ENCODE peak calls at places on chromosomes 4 and X, in ten cellular contexts. Y is pancreas, T is endothelial cell of umbilical vein, Z is gastrocnemius medialis, B is OCI-LY7, R is transverse colon, C is HepG2, F is prostate gland, O is mammary epithelial cell, G is left lung. V is an unnamed sample.

GRCh38 chr4:158782539-158783360 is 13.9 kb downstream of the FNIP2 start:
- DNase-seq in R (no peak), T (peak), F (peak), Z (no peak), C (peak), Y (no peak), O (peak), G (no peak), B (no peak), V (no peak)

GRCh38 chrX:16826207-16826606 is 39.9 kb downstream of the TXLNG start:
- DNase-seq in R (no peak), B (peak), Y (no peak), F (no peak), C (peak), O (peak), Z (no peak), T (peak), G (no peak), V (no peak)

GRCh38 chrX:11244641-11245040 is 48.6 kb upstream of the AMELX start:
- DNase-seq in G (no peak), R (no peak), T (no peak), B (no peak), F (peak), C (no peak), Z (peak), O (peak), Y (no peak), V (no peak)

GRCh38 chr4:183099537-183100297 is 660 bp downstream of the WWC2 start:
- DNase-seq in G (peak), R (no peak), O (peak), Z (no peak), T (peak), C (peak), Y (peak), B (no peak), F (peak), V (peak)

GRCh38 chr4:78079701-78080430 is 22.7 kb downstream of the FRAS1 start:
- DNase-seq in F (no peak), G (no peak), Y (no peak), T (no peak), C (no peak), Z (no peak), O (no peak), B (no peak), R (no peak), V (no peak)

GRCh38 chr4:114400531-114400930 is 198.1 kb upstream of the UGT8 start:
- DNase-seq in B (no peak), T (no peak), R (no peak), C (no peak), Y (no peak), F (no peak), O (peak), Z (no peak), G (no peak), V (no peak)

GRCh38 chrX:27815209-27815608 is 7.4 kb downstream of the MAGEB10 start:
- DNase-seq in Y (no peak), C (no peak), O (peak), B (no peak), G (no peak), Z (no peak), T (peak), R (no peak), F (no peak), V (no peak)

GRCh38 chr4:104818579-104818978 is 323.9 kb upstream of the CXXC4 start:
- DNase-seq in C (no peak), T (no peak), O (no peak), Y (no peak), F (no peak), R (no peak), B (no peak), G (no peak), Z (no peak), V (no peak)

GRCh38 chrX:150146271-150146888 is 208.1 kb upstream of the EOLA2 start:
- DNase-seq in F (no peak), Z (no peak), R (no peak), G (no peak), T (no peak), O (no peak), C (no peak), Y (no peak), B (no peak), V (no peak)

GRCh38 chr4:163077611-163078010 is 89.1 kb downstream of the NAF1 start:
- DNase-seq in Z (no peak), F (no peak), Y (no peak), T (no peak), B (no peak), O (no peak), C (no peak), R (no peak), G (no peak), V (no peak)

DNA sequence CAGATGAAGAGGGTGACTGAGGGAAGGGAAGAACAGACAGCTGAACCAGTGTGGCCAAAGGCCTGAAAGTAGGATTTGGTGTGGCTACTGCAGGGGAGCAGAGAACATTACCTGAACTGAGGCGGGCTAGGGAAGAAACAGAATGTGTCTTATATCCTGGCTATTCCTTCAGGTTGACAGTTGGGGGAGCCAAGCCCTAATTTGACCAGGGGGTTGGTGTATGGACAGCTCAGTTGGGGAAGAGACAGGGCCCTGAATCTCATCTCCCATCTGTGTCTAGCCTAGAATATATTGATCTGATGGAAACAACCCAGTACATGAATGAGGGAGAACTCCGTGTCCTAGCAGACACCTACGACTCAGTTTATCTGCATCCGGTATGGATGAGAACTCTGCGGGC is 4.2 kb downstream of the HDAC6 start:
- DNase-seq in O (no peak), R (no peak), B (peak), Z (no peak), T (no peak), F (no peak), C (no peak), Y (no peak), G (no peak), V (no peak)
- TF ChIP-seq CTCF in O (peak), R (no peak), B (peak), Z (no peak), T (no peak), F (no peak), C (peak), Y (no peak), G (no peak), V (no peak)

GRCh38 chrX:56233100-56233499 is 944 bp downstream of the KLF8 start:
- DNase-seq in Z (no peak), O (no peak), C (no peak), F (no peak), B (no peak), T (no peak), G (no peak), R (no peak), Y (no peak), V (no peak)
- H3K27ac ChIP-seq in Z (peak), O (peak), C (no peak), F (peak), B (no peak), T (no peak), G (peak), R (peak), Y (no peak), V (peak)

GRCh38 chrX:125998432-125998831 is 167.7 kb downstream of the DCAF12L2 start:
- DNase-seq in G (no peak), F (no peak), Y (no peak), R (no peak), B (peak), O (peak), T (peak), C (no peak), Z (no peak), V (no peak)
- TF ChIP-seq CTCF in G (no peak), F (no peak), Y (no peak), R (no peak), B (peak), O (peak), T (no peak), C (peak), Z (no peak), V (no peak)

DNA sequence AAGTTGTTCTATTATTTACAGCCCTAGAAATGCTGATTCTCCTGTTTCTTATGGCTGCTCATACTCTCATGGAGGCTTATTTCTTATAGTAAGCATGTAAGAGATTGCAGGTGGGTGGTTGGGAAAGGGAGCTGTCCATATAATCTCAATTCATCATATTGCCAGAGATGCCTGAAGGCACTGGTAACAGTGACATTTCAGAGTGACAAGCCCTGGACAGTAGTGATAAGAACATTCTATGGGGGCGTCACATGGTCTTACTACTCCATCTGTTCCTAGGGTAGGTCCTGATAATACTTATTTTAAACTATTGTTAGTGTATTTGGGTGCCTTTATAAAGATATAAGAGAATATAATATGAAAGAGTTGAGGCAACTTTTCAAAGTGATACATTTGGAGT is 171.5 kb downstream of the CFAP299 start:
- DNase-seq in O (no peak), C (no peak), B (peak), Z (no peak), T (no peak), G (no peak), R (no peak), F (no peak), Y (no peak), V (no peak)
- H3K27ac ChIP-seq in O (no peak), C (no peak), B (peak), Z (no peak), T (no peak), G (no peak), R (no peak), F (no peak), Y (no peak), V (no peak)

GRCh38 chr4:154744341-154744948 is 645 bp downstream of the LRAT start:
- DNase-seq in B (no peak), G (no peak), Z (no peak), Y (peak), T (no peak), F (no peak), R (no peak), O (no peak), C (no peak), V (no peak)
- TF ChIP-seq CTCF in B (no peak), G (no peak), Z (no peak), Y (no peak), T (no peak), F (no peak), R (no peak), O (no peak), C (no peak), V (no peak)

GRCh38 chrX:45748443-45748842 is 547.8 kb upstream of the DIPK2B start:
- DNase-seq in R (no peak), Y (no peak), T (no peak), F (no peak), C (no peak), O (no peak), B (no peak), Z (no peak), G (no peak), V (no peak)

GRCh38 chrX:45749375-45749774 is 548.7 kb upstream of the DIPK2B start:
- DNase-seq in R (no peak), Y (no peak), G (no peak), T (peak), Z (no peak), F (no peak), C (no peak), B (no peak), O (no peak), V (no peak)

GRCh38 chrX:45751156-45751555 is 550.5 kb upstream of the DIPK2B start:
- DNase-seq in Y (no peak), T (peak), C (no peak), Z (no peak), R (no peak), O (no peak), F (no peak), G (no peak), B (no peak), V (no peak)

GRCh38 chrX:45747905-45748304 is 547.2 kb upstream of the DIPK2B start:
- DNase-seq in C (no peak), O (peak), T (no peak), Y (no peak), R (no peak), Z (no peak), G (no peak), B (no peak), F (no peak), V (no peak)

GRCh38 chrX:45750639-45751038 is 550.0 kb upstream of the DIPK2B start:
- DNase-seq in C (no peak), O (peak), B (no peak), G (no peak), F (peak), Z (no peak), T (no peak), Y (no peak), R (no peak), V (no peak)
- H3K27ac ChIP-seq in C (no peak), O (peak), B (no peak), G (no peak), F (no peak), Z (no peak), T (peak), Y (no peak), R (no peak), V (no peak)

GRCh38 chr4:96736352-96736889 is 896.5 kb downstream of the PDHA2 start:
- DNase-seq in Z (no peak), G (no peak), F (no peak), T (peak), B (no peak), C (no peak), O (peak), Y (no peak), R (no peak), V (no peak)
- TF ChIP-seq CTCF in Z (no peak), G (no peak), F (no peak), T (no peak), B (no peak), C (no peak), O (no peak), Y (no peak), R (no peak), V (no peak)